ENCODE peak calls at places on chromosome 2, in nine cellular contexts. S is tibial nerve; N is hepatocyte; I is right lobe of liver; W is transverse colon; F is colonic mucosa; Z is iPS DF 6.9; G is HCT116; L is CD8-positive, alpha-beta T cell. Q is an unnamed sample. For H3K9me3, the result is how much of the 10 kb centered on the place peaks cover.

GRCh38 chr2:104606056-104606455 is 247.9 kb upstream of the POU3F3 start:
- DNase-seq in S (no peak), N (no peak), I (no peak), W (no peak), F (no peak), Z (no peak), G (no peak), L (no peak), Q (no peak)

GRCh38 chr2:161954103-161954502 is 119.9 kb downstream of the DPP4 start:
- DNase-seq in S (no peak), N (no peak), I (no peak), W (no peak), F (no peak), Z (no peak), G (no peak), L (no peak), Q (no peak)

GRCh38 chr2:15364561-15364960 is 196.6 kb downstream of the NBAS start:
- DNase-seq in S (no peak), N (no peak), I (no peak), W (no peak), F (no peak), Z (no peak), G (no peak), L (no peak), Q (no peak)

GRCh38 chr2:73006969-73007710 is 64.4 kb downstream of the SFXN5 start:
- DNase-seq in S (no peak), N (peak), I (no peak), W (no peak), F (no peak), Z (no peak), G (no peak), L (peak), Q (no peak)

GRCh38 chr2:119491776-119492525 is 32.3 kb downstream of the SCTR start:
- DNase-seq in S (no peak), N (peak), I (no peak), W (peak), F (peak), Z (no peak), G (peak), L (no peak), Q (no peak)

GRCh38 chr2:199850718-199851498 is at the start of gene FTCDNL1:
- DNase-seq in S (peak), N (peak), I (peak), W (peak), F (peak), Z (no peak), G (peak), L (peak), Q (peak)

GRCh38 chr2:23487735-23488492 is 102.9 kb downstream of the KLHL29 start:
- DNase-seq in S (no peak), N (no peak), I (no peak), W (no peak), F (no peak), Z (no peak), G (peak), L (no peak), Q (no peak)

GRCh38 chr2:20608666-20609348 is 42.1 kb downstream of the HS1BP3 start:
- DNase-seq in S (no peak), N (no peak), I (peak), W (no peak), F (no peak), Z (no peak), G (no peak), L (no peak), Q (no peak)

GRCh38 chr2:202120827-202121226 is 47.8 kb downstream of the KIAA2012 start:
- DNase-seq in S (no peak), N (no peak), I (no peak), W (no peak), F (no peak), Z (no peak), G (no peak), L (no peak), Q (no peak)

GRCh38 chr2:64525323-64525625 is 1.1 kb downstream of the AFTPH start:
- DNase-seq in S (no peak), N (peak), I (no peak), W (peak), F (peak), Z (no peak), G (no peak), L (no peak), Q (no peak)

GRCh38 chr2:213185147-213185822 is 33.9 kb upstream of the IKZF2 start:
- DNase-seq in S (no peak), N (no peak), I (no peak), W (no peak), F (no peak), Z (no peak), G (no peak), L (no peak), Q (no peak)

GRCh38 chr2:73156539-73157124 is 43.9 kb upstream of the RAB11FIP5 start:
- DNase-seq in S (peak), N (peak), I (peak), W (peak), F (peak), Z (peak), G (peak), L (peak), Q (peak)

GRCh38 chr2:227238242-227239237 is 74.1 kb downstream of the COL4A3 start:
- DNase-seq in S (peak), N (peak), I (no peak), W (peak), F (peak), Z (peak), G (peak), L (peak), Q (peak)

GRCh38 chr2:174438146-174438886 is 42.8 kb downstream of the SCRN3 start:
- DNase-seq in S (peak), N (no peak), I (peak), W (no peak), F (no peak), Z (no peak), G (no peak), L (no peak), Q (no peak)

GRCh38 chr2:188975497-188976102 is 1.4 kb downstream of the COL3A1 start:
- DNase-seq in S (peak), N (peak), I (no peak), W (peak), F (peak), Z (no peak), G (no peak), L (no peak), Q (no peak)

GRCh38 chr2:80856227-80856626 is 551.7 kb upstream of the LRRTM1 start:
- DNase-seq in S (no peak), N (no peak), I (no peak), W (no peak), F (no peak), Z (no peak), G (no peak), L (no peak), Q (no peak)

GRCh38 chr2:122980672-122981071 is 1044.4 kb upstream of the CNTNAP5 start:
- DNase-seq in S (peak), N (no peak), I (no peak), W (no peak), F (no peak), Z (no peak), G (no peak), L (no peak), Q (no peak)

GRCh38 chr2:88016086-88016947 is at the start of gene RNU2-63P:
- DNase-seq in S (peak), N (peak), I (peak), W (peak), F (peak), Z (no peak), G (peak), L (peak), Q (peak)

GRCh38 chr2:149598014-149598395 is 10.4 kb upstream of the MMADHC start:
- DNase-seq in S (no peak), N (peak), I (no peak), W (no peak), F (no peak), Z (no peak), G (no peak), L (no peak), Q (no peak)

GRCh38 chr2:19425419-19425818 is 67.0 kb upstream of the OSR1 start:
- DNase-seq in S (peak), N (no peak), I (no peak), W (no peak), F (no peak), Z (no peak), G (no peak), L (no peak), Q (no peak)

GRCh38 chr2:20916604-20917286 is 93.8 kb upstream of the LDAH start:
- DNase-seq in S (no peak), N (peak), I (no peak), W (no peak), F (no peak), Z (no peak), G (no peak), L (no peak), Q (no peak)

GRCh38 chr2:25758348-25758747 is 85.0 kb upstream of the DTNB start:
- DNase-seq in S (no peak), N (no peak), I (no peak), W (no peak), F (no peak), Z (no peak), G (no peak), L (no peak), Q (no peak)

GRCh38 chr2:121860033-121860810 is 104.8 kb downstream of the TSN start:
- DNase-seq in S (no peak), N (peak), I (no peak), W (no peak), F (no peak), Z (no peak), G (no peak), L (no peak), Q (no peak)

GRCh38 chr2:178074123-178075005 is 1.8 kb upstream of the PDE11A start:
- DNase-seq in S (no peak), N (no peak), I (no peak), W (no peak), F (no peak), Z (no peak), G (no peak), L (no peak), Q (no peak)

GRCh38 chr2:188444106-188444835 is 152.6 kb downstream of the GULP1 start:
- DNase-seq in S (no peak), N (no peak), I (no peak), W (no peak), F (no peak), Z (no peak), G (no peak), L (no peak), Q (no peak)

GRCh38 chr2:231052494-231053451 is 3.9 kb upstream of the PSMD1 start:
- DNase-seq in S (peak), N (peak), I (peak), W (peak), F (peak), Z (peak), G (peak), L (peak), Q (peak)

GRCh38 chr2:215409331-215410127 is 26.3 kb downstream of the FN1 start:
- DNase-seq in S (no peak), N (no peak), I (no peak), W (no peak), F (no peak), Z (no peak), G (peak), L (no peak), Q (no peak)

GRCh38 chr2:177604291-177605065 is 211.9 kb downstream of the AGPS start:
- DNase-seq in S (peak), N (peak), I (no peak), W (no peak), F (peak), Z (peak), G (peak), L (no peak), Q (no peak)

DNA sequence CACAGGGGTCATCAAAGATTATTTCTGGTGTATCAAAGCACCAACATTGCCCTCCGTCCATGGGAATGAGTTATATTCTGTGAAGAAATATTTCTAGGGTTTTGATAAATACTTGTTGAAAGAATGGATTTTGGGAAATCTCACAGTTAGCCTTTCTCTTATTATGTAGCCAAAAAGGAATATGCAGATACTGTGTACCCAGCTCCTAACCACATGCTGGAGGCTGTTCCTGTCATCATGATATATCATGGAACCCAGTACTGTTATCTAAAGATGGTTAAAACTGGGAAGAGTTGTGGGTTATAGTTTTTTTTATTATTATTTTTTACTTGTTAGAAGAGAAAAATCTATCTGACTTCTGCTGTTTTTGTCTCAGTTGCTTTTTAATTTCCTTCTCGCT is 82.8 kb downstream of the POLE4 start:
- DNase-seq in S (no peak), N (no peak), I (no peak), W (no peak), F (no peak), Z (no peak), G (no peak), L (no peak), Q (no peak)
- H3K27ac ChIP-seq in S (no peak), N (peak), I (no peak), W (no peak), F (no peak), Z (no peak), G (no peak), L (no peak), Q (no peak)

DNA sequence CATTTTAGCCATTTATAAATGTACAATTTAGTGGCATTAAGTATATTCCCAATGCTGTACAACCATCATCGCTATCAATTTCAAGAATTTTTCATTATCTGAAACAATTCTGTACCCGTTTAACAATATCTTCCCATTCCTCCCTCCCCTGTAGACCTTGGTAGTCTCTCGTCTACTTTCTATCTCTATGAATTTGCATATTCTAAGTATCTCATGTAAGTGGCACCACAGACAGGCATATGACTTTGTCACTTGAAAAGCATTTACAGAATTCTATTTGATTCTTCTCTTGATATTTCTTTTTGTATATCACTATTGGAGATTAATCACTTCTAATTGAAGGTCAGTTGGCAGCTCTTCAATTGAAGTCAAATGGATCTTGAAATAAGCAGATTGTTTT is 48.0 kb downstream of the CCDC138 start:
- DNase-seq in S (no peak), N (no peak), I (no peak), W (no peak), F (no peak), Z (no peak), G (no peak), L (no peak), Q (no peak)
- H3K9me3 ChIP-seq in S (under half), N (under half), I (under half), W (under half), F (under half), Z (under half), G (under half), L (under half), Q (under half)

GRCh38 chr2:97969466-97970067 is 26.2 kb downstream of the TMEM131 start:
- DNase-seq in S (no peak), N (no peak), I (no peak), W (no peak), F (no peak), Z (no peak), G (no peak), L (no peak), Q (no peak)

GRCh38 chr2:97967216-97967592 is 28.5 kb downstream of the TMEM131 start:
- DNase-seq in S (no peak), N (no peak), I (no peak), W (no peak), F (no peak), Z (no peak), G (no peak), L (no peak), Q (no peak)

GRCh38 chr2:97970300-97971060 is 25.3 kb downstream of the TMEM131 start:
- DNase-seq in S (no peak), N (no peak), I (no peak), W (no peak), F (no peak), Z (no peak), G (no peak), L (no peak), Q (no peak)

GRCh38 chr2:97966545-97967215 is 29.1 kb downstream of the TMEM131 start:
- DNase-seq in S (no peak), N (no peak), I (no peak), W (no peak), F (peak), Z (no peak), G (peak), L (no peak), Q (no peak)

DNA sequence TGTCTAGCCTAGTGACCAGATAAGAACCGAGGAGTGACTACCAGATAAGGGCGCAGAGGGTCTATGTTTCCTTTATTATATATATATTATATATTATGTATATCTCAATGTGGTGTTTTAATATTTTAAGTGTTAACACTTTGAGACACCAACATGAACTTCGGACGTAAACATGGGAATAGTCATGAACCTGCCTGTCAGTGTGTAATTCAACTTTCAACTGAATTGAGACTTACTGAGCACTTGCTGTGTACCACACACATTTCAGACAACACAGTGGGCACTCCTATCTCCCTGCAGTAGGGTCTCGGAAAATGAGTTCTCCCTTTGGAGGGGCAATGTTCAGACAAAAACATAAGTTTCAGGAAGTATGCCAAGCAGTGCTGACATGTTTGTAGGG is 27.5 kb downstream of the TMEM131 start:
- DNase-seq in S (no peak), N (no peak), I (no peak), W (no peak), F (no peak), Z (no peak), G (no peak), L (no peak), Q (no peak)
- H3K27ac ChIP-seq in S (no peak), N (no peak), I (no peak), W (no peak), F (no peak), Z (no peak), G (no peak), L (no peak), Q (no peak)

DNA sequence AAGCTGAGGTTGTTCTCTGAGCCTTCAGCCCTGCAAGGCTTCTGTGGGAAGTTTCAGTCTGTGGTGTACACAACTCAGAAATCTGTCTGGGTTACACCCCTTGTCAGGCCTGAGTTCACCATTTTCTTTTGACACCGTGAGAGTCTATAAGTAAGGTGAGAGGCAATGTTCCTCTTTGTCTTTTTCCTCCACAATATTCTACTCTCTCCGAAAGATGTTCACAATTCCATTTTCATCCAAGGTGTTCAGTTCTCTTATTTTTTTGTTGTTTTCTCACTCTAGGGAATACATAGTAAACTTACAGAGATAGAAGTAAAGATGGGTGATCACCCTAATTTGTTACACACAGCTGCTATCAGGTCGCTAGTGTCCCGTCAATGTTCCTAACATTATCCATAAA is 3.2 kb downstream of the ERMN start:
- DNase-seq in S (no peak), N (no peak), I (no peak), W (no peak), F (no peak), Z (no peak), G (no peak), L (no peak), Q (no peak)
- H3K9me3 ChIP-seq in S (under half), N (under half), I (under half), W (under half), F (under half), Z (under half), G (under half), L (under half), Q (under half)